ENCODE peak calls at places on chromosomes 16 and 17, in ten cellular contexts. One of them, this sample, is unnamed.

GRCh38 chr16:87778830-87779579 is 13.2 kb upstream of the KLHDC4 start:
- DNase-seq in A549: peak; percentile 85
- DNase-seq in Peyer's patch: peak; percentile 92
- DNase-seq in tibial nerve: peak; percentile 93
- DNase-seq in testis: peak; percentile 90
- DNase-seq in breast epithelium: peak; percentile 87
- DNase-seq in body of pancreas: peak; percentile 89
- DNase-seq in IMR-90: peak; percentile 96
- DNase-seq in esophagus muscularis mucosa: peak; percentile 98
- DNase-seq in gastrocnemius medialis: peak; percentile 84
- DNase-seq in this sample: peak; percentile 85

GRCh38 chr16:23595246-23595950 is 718 bp downstream of the NDUFAB1 start:
- DNase-seq in A549: peak; percentile 7
- DNase-seq in Peyer's patch: no peak
- DNase-seq in tibial nerve: no peak
- DNase-seq in testis: no peak
- DNase-seq in breast epithelium: no peak
- DNase-seq in body of pancreas: no peak
- DNase-seq in IMR-90: no peak
- DNase-seq in esophagus muscularis mucosa: no peak
- DNase-seq in gastrocnemius medialis: no peak
- DNase-seq in this sample: peak; percentile 19

GRCh38 chr16:11470676-11471415 is 115.9 kb downstream of the LITAF start:
- DNase-seq in A549: no peak
- DNase-seq in Peyer's patch: no peak
- DNase-seq in tibial nerve: no peak
- DNase-seq in testis: no peak
- DNase-seq in breast epithelium: no peak
- DNase-seq in body of pancreas: no peak
- DNase-seq in IMR-90: peak; percentile 49
- DNase-seq in esophagus muscularis mucosa: no peak
- DNase-seq in gastrocnemius medialis: no peak
- DNase-seq in this sample: no peak

GRCh38 chr17:56203430-56203829 is 50.2 kb downstream of the ANKFN1 start:
- DNase-seq in A549: peak; percentile 40
- DNase-seq in Peyer's patch: no peak
- DNase-seq in tibial nerve: no peak
- DNase-seq in testis: no peak
- DNase-seq in breast epithelium: no peak
- DNase-seq in body of pancreas: no peak
- DNase-seq in IMR-90: no peak
- DNase-seq in esophagus muscularis mucosa: no peak
- DNase-seq in gastrocnemius medialis: no peak
- DNase-seq in this sample: no peak

GRCh38 chr16:46830417-46830901 is 521 bp downstream of the C16orf87 start:
- DNase-seq in A549: no peak
- DNase-seq in Peyer's patch: no peak
- DNase-seq in tibial nerve: no peak
- DNase-seq in testis: peak; percentile 35
- DNase-seq in breast epithelium: no peak
- DNase-seq in body of pancreas: peak; percentile 41
- DNase-seq in IMR-90: no peak
- DNase-seq in esophagus muscularis mucosa: no peak
- DNase-seq in gastrocnemius medialis: peak; percentile 24
- DNase-seq in this sample: no peak

GRCh38 chr17:78258323-78259229 is 27.1 kb downstream of the TMEM235 start:
- DNase-seq in A549: no peak
- DNase-seq in Peyer's patch: no peak
- DNase-seq in tibial nerve: no peak
- DNase-seq in testis: peak; percentile 33
- DNase-seq in breast epithelium: no peak
- DNase-seq in body of pancreas: no peak
- DNase-seq in IMR-90: peak; percentile 12
- DNase-seq in esophagus muscularis mucosa: no peak
- DNase-seq in gastrocnemius medialis: no peak
- DNase-seq in this sample: no peak

GRCh38 chr16:17578921-17579876 is 108.4 kb upstream of the XYLT1 start:
- DNase-seq in A549: peak; percentile 32
- DNase-seq in Peyer's patch: no peak
- DNase-seq in tibial nerve: peak; percentile 96
- DNase-seq in testis: peak; percentile 78
- DNase-seq in breast epithelium: no peak
- DNase-seq in body of pancreas: peak; percentile 64
- DNase-seq in IMR-90: peak; percentile 86
- DNase-seq in esophagus muscularis mucosa: no peak
- DNase-seq in gastrocnemius medialis: peak; percentile 25
- DNase-seq in this sample: peak; percentile 80

GRCh38 chr16:71542377-71542776 is 16.2 kb downstream of the CHST4 start:
- DNase-seq in A549: peak; percentile 58
- DNase-seq in Peyer's patch: peak; percentile 61
- DNase-seq in tibial nerve: peak; percentile 54
- DNase-seq in testis: peak; percentile 66
- DNase-seq in breast epithelium: no peak
- DNase-seq in body of pancreas: peak; percentile 27
- DNase-seq in IMR-90: peak; percentile 6
- DNase-seq in esophagus muscularis mucosa: no peak
- DNase-seq in gastrocnemius medialis: no peak
- DNase-seq in this sample: no peak

GRCh38 chr17:4444782-4445473 is 11.2 kb downstream of the SPNS3 start:
- DNase-seq in A549: no peak
- DNase-seq in Peyer's patch: peak; percentile 79
- DNase-seq in tibial nerve: no peak
- DNase-seq in testis: peak; percentile 92
- DNase-seq in breast epithelium: no peak
- DNase-seq in body of pancreas: peak; percentile 95
- DNase-seq in IMR-90: no peak
- DNase-seq in esophagus muscularis mucosa: no peak
- DNase-seq in gastrocnemius medialis: peak; percentile 70
- DNase-seq in this sample: no peak

GRCh38 chr16:71645450-71645849 is 19.5 kb downstream of the MARVELD3 start:
- DNase-seq in A549: peak; percentile 70
- DNase-seq in Peyer's patch: no peak
- DNase-seq in tibial nerve: no peak
- DNase-seq in testis: no peak
- DNase-seq in breast epithelium: no peak
- DNase-seq in body of pancreas: peak; percentile 26
- DNase-seq in IMR-90: peak; percentile 38
- DNase-seq in esophagus muscularis mucosa: no peak
- DNase-seq in gastrocnemius medialis: no peak
- DNase-seq in this sample: no peak

GRCh38 chr17:30336369-30337171 is 2.7 kb upstream of the TMIGD1 start:
- DNase-seq in A549: peak; percentile 66
- DNase-seq in Peyer's patch: no peak
- DNase-seq in tibial nerve: no peak
- DNase-seq in testis: peak; percentile 39
- DNase-seq in breast epithelium: no peak
- DNase-seq in body of pancreas: peak; percentile 76
- DNase-seq in IMR-90: peak; percentile 59
- DNase-seq in esophagus muscularis mucosa: peak; percentile 86
- DNase-seq in gastrocnemius medialis: no peak
- DNase-seq in this sample: no peak

GRCh38 chr16:89822188-89823086 is 5.8 kb upstream of the SPIRE2 start:
- DNase-seq in A549: no peak
- DNase-seq in Peyer's patch: peak; percentile 66
- DNase-seq in tibial nerve: no peak
- DNase-seq in testis: no peak
- DNase-seq in breast epithelium: no peak
- DNase-seq in body of pancreas: no peak
- DNase-seq in IMR-90: no peak
- DNase-seq in esophagus muscularis mucosa: no peak
- DNase-seq in gastrocnemius medialis: no peak
- DNase-seq in this sample: no peak

GRCh38 chr16:24685539-24686432 is 43.7 kb upstream of the TNRC6A start:
- DNase-seq in A549: peak; percentile 58
- DNase-seq in Peyer's patch: no peak
- DNase-seq in tibial nerve: peak; percentile 41
- DNase-seq in testis: peak; percentile 72
- DNase-seq in breast epithelium: no peak
- DNase-seq in body of pancreas: peak; percentile 79
- DNase-seq in IMR-90: peak; percentile 82
- DNase-seq in esophagus muscularis mucosa: no peak
- DNase-seq in gastrocnemius medialis: peak; percentile 41
- DNase-seq in this sample: no peak

GRCh38 chr16:86554917-86555762 is at the start of gene MTHFSD:
- DNase-seq in A549: peak; percentile 92
- DNase-seq in Peyer's patch: peak; percentile 97
- DNase-seq in tibial nerve: peak; percentile 89
- DNase-seq in testis: peak; percentile 92
- DNase-seq in breast epithelium: peak; percentile 95
- DNase-seq in body of pancreas: peak; percentile 94
- DNase-seq in IMR-90: peak; percentile 91
- DNase-seq in esophagus muscularis mucosa: peak; percentile 98
- DNase-seq in gastrocnemius medialis: peak; percentile 90
- DNase-seq in this sample: peak; percentile 87
- TF ChIP-seq POLR2A in A549: peak; percentile 84
- TF ChIP-seq POLR2A in Peyer's patch: peak; percentile 42
- TF ChIP-seq POLR2A in tibial nerve: peak; percentile 84
- TF ChIP-seq POLR2A in testis: peak; percentile 15
- TF ChIP-seq POLR2A in breast epithelium: no peak
- TF ChIP-seq POLR2A in body of pancreas: peak; percentile 73
- TF ChIP-seq POLR2A in IMR-90: peak; percentile 89
- TF ChIP-seq POLR2A in esophagus muscularis mucosa: peak; percentile 60
- TF ChIP-seq POLR2A in gastrocnemius medialis: peak; percentile 86
- TF ChIP-seq POLR2A in this sample: no peak

GRCh38 chr17:43917348-43918025 is 10.2 kb upstream of the MPP2 start:
- DNase-seq in A549: no peak
- DNase-seq in Peyer's patch: peak; percentile 70
- DNase-seq in tibial nerve: peak; percentile 36
- DNase-seq in testis: peak; percentile 70
- DNase-seq in breast epithelium: no peak
- DNase-seq in body of pancreas: no peak
- DNase-seq in IMR-90: peak; percentile 10
- DNase-seq in esophagus muscularis mucosa: no peak
- DNase-seq in gastrocnemius medialis: no peak
- DNase-seq in this sample: no peak
- H3K4me3 ChIP-seq in A549: no peak overlapping the region
- H3K4me3 ChIP-seq in Peyer's patch: peak overlapping the region; percentile 8
- H3K4me3 ChIP-seq in tibial nerve: peak overlapping the region; percentile 43
- H3K4me3 ChIP-seq in testis: peak overlapping the region; percentile 26
- H3K4me3 ChIP-seq in breast epithelium: peak overlapping the region; percentile 12
- H3K4me3 ChIP-seq in body of pancreas: no peak overlapping the region
- H3K4me3 ChIP-seq in IMR-90: no peak overlapping the region
- H3K4me3 ChIP-seq in esophagus muscularis mucosa: peak overlapping the region; percentile 41
- H3K4me3 ChIP-seq in gastrocnemius medialis: peak overlapping the region; percentile 40
- H3K4me3 ChIP-seq in this sample: no peak overlapping the region

GRCh38 chr16:86363836-86364618 is 146.3 kb upstream of the FOXF1 start:
- DNase-seq in A549: no peak
- DNase-seq in Peyer's patch: no peak
- DNase-seq in tibial nerve: no peak
- DNase-seq in testis: no peak
- DNase-seq in breast epithelium: no peak
- DNase-seq in body of pancreas: no peak
- DNase-seq in IMR-90: no peak
- DNase-seq in esophagus muscularis mucosa: no peak
- DNase-seq in gastrocnemius medialis: no peak
- DNase-seq in this sample: no peak
- TF ChIP-seq CTCF in A549: no peak
- TF ChIP-seq CTCF in Peyer's patch: no peak
- TF ChIP-seq CTCF in tibial nerve: no peak
- TF ChIP-seq CTCF in testis: no peak
- TF ChIP-seq CTCF in breast epithelium: no peak
- TF ChIP-seq CTCF in body of pancreas: no peak
- TF ChIP-seq CTCF in IMR-90: no peak
- TF ChIP-seq CTCF in esophagus muscularis mucosa: no peak
- TF ChIP-seq CTCF in gastrocnemius medialis: no peak
- TF ChIP-seq CTCF in this sample: no peak

GRCh38 chr17:79843917-79844815 is 4.9 kb upstream of the CBX4 start:
- DNase-seq in A549: peak; percentile 73
- DNase-seq in Peyer's patch: peak; percentile 74
- DNase-seq in tibial nerve: no peak
- DNase-seq in testis: peak; percentile 65
- DNase-seq in breast epithelium: no peak
- DNase-seq in body of pancreas: peak; percentile 77
- DNase-seq in IMR-90: peak; percentile 61
- DNase-seq in esophagus muscularis mucosa: no peak
- DNase-seq in gastrocnemius medialis: no peak
- DNase-seq in this sample: peak; percentile 90
- TF ChIP-seq POLR2A in A549: peak; percentile 63
- TF ChIP-seq POLR2A in Peyer's patch: peak; percentile 62
- TF ChIP-seq POLR2A in tibial nerve: no peak
- TF ChIP-seq POLR2A in testis: no peak
- TF ChIP-seq POLR2A in breast epithelium: no peak
- TF ChIP-seq POLR2A in body of pancreas: peak; percentile 50
- TF ChIP-seq POLR2A in IMR-90: no peak
- TF ChIP-seq POLR2A in esophagus muscularis mucosa: no peak
- TF ChIP-seq POLR2A in gastrocnemius medialis: no peak
- TF ChIP-seq POLR2A in this sample: no peak

GRCh38 chr17:72118588-72119279 is 2.1 kb upstream of the SOX9 start:
- DNase-seq in A549: peak; percentile 79
- DNase-seq in Peyer's patch: peak; percentile 70
- DNase-seq in tibial nerve: peak; percentile 61
- DNase-seq in testis: peak; percentile 91
- DNase-seq in breast epithelium: peak; percentile 74
- DNase-seq in body of pancreas: peak; percentile 82
- DNase-seq in IMR-90: peak; percentile 88
- DNase-seq in esophagus muscularis mucosa: no peak
- DNase-seq in gastrocnemius medialis: peak; percentile 60
- DNase-seq in this sample: peak; percentile 71
- H3K4me3 ChIP-seq in A549: peak overlapping the region; percentile 35
- H3K4me3 ChIP-seq in Peyer's patch: peak overlapping the region; percentile 51
- H3K4me3 ChIP-seq in tibial nerve: peak overlapping the region; percentile 27
- H3K4me3 ChIP-seq in testis: no peak overlapping the region
- H3K4me3 ChIP-seq in breast epithelium: no peak overlapping the region
- H3K4me3 ChIP-seq in body of pancreas: no peak overlapping the region
- H3K4me3 ChIP-seq in IMR-90: peak overlapping the region; percentile 47
- H3K4me3 ChIP-seq in esophagus muscularis mucosa: peak overlapping the region; percentile 46
- H3K4me3 ChIP-seq in gastrocnemius medialis: peak overlapping the region; percentile 56
- H3K4me3 ChIP-seq in this sample: no peak overlapping the region